ENCODE peak calls at places on chromosomes 1 and 21, in six cellular contexts. O, P, G, B, K and A are unnamed samples.

GRCh38 chr1:212949771-212950170 is 570 bp upstream of the VASH2 start:
- DNase-seq in G (no peak), B (no peak), K (no peak), O (no peak), P (no peak), A (no peak)

GRCh38 chr1:112423207-112423606 is 27.2 kb downstream of the CTTNBP2NL start:
- DNase-seq in K (no peak), G (no peak), B (no peak), O (no peak), P (no peak), A (no peak)

GRCh38 chr1:35851175-35851869 is 31.7 kb upstream of the AGO1 start:
- DNase-seq in K (no peak), G (no peak), B (no peak), O (no peak), P (no peak), A (no peak)

GRCh38 chr1:211604548-211604947 is 25.6 kb upstream of the SLC30A1 start:
- DNase-seq in K (no peak), O (no peak), B (no peak), P (no peak), G (no peak), A (no peak)

GRCh38 chr21:43866659-43867331 is 1.8 kb downstream of the AGPAT3 start:
- DNase-seq in O (peak), B (no peak), P (no peak), G (peak), K (no peak), A (no peak)

GRCh38 chr1:6724517-6725141 is 23.0 kb upstream of the DNAJC11 start:
- DNase-seq in B (no peak), P (no peak), O (no peak), G (no peak), K (no peak), A (no peak)

GRCh38 chr1:20728371-20729154 is 3.9 kb downstream of the SH2D5 start:
- DNase-seq in B (no peak), G (no peak), P (no peak), K (no peak), O (no peak), A (no peak)

GRCh38 chr1:246329900-246330299 is 177.2 kb downstream of the SMYD3 start:
- DNase-seq in B (no peak), P (no peak), G (no peak), O (no peak), K (no peak), A (no peak)

GRCh38 chr1:20210736-20211405 is 24.6 kb upstream of the PLA2G2C start:
- DNase-seq in B (no peak), K (no peak), P (no peak), O (no peak), G (no peak), A (no peak)

GRCh38 chr21:31623664-31624063 is 35.8 kb upstream of the SOD1 start:
- DNase-seq in O (no peak), B (no peak), K (no peak), P (no peak), G (no peak), A (no peak)
- TF ChIP-seq CTCF in O (no peak), B (peak), K (peak), P (no peak), G (no peak), A (no peak)

GRCh38 chr1:170687625-170688024 is 23.7 kb downstream of the PRRX1 start:
- DNase-seq in B (no peak), G (no peak), P (no peak), O (no peak), K (no peak), A (no peak)

GRCh38 chr1:170695955-170696590 is 32.1 kb downstream of the PRRX1 start:
- DNase-seq in K (no peak), P (no peak), G (no peak), B (no peak), O (no peak), A (no peak)

GRCh38 chr1:170692866-170693575 is 29.1 kb downstream of the PRRX1 start:
- DNase-seq in P (no peak), B (no peak), K (no peak), G (no peak), O (no peak), A (no peak)

GRCh38 chr1:170694172-170694926 is 30.4 kb downstream of the PRRX1 start:
- DNase-seq in K (no peak), O (no peak), B (no peak), G (no peak), P (no peak), A (no peak)

DNA sequence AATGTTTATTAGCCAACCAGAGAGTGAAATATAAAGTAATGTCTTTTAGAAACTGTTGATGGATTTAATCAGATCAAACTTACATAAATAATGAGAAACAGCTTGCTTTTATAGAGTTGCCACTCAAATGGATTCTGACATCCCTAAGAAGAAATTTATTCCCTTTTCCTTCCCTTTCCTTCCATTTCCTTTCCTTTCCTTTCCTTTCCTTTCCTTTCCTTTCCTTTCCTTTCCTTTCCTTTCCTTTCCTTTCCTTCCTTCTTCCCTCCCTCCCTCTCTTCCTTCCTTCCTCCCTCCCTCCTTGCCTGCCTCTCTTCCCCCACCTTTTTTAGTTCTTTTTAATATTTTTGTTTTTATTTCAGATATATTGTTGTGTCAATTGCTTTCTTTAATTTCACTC is 27.3 kb downstream of the PRRX1 start:
- DNase-seq in G (no peak), P (no peak), O (no peak), B (no peak), K (no peak), A (no peak)
- H3K27ac ChIP-seq in G (no peak), P (no peak), O (no peak), B (no peak), K (no peak), A (peak)

DNA sequence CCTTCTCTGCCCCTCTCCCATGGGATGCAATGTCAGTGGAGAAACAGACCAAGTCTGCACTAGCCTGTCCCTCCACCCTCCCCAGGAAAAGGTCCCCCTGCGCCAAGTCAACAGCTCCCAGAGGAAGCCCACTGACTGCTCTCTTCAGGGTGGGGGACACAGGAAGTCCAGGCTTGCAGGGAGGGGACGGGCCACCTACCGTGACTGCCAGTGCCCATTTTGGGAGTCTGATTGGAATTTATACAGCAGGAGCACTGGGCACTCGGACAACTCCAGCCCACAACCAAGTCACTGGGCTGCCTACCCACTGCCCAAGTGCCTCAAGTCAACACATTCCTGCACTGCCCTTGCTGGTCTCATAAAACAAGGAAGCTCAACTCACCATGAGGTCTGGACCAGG is 6.1 kb downstream of the CCNL2 start:
- DNase-seq in O (no peak), P (no peak), B (no peak), G (no peak), K (no peak), A (no peak)
- TF ChIP-seq POLR2AphosphoS5 in O (no peak), P (no peak), B (no peak), G (no peak), K (no peak), A (no peak)

GRCh38 chr1:234114648-234115307 is 210.3 kb downstream of the SLC35F3 start:
- DNase-seq in O (peak), P (no peak), B (peak), K (peak), G (no peak), A (no peak)

GRCh38 chr1:234108921-234109320 is 204.4 kb downstream of the SLC35F3 start:
- DNase-seq in G (no peak), B (no peak), P (no peak), O (no peak), K (peak), A (no peak)

GRCh38 chr1:234109840-234110239 is 205.4 kb downstream of the SLC35F3 start:
- DNase-seq in K (no peak), O (no peak), G (no peak), P (no peak), B (no peak), A (no peak)

GRCh38 chr1:234107416-234108021 is 203.0 kb downstream of the SLC35F3 start:
- DNase-seq in P (no peak), G (no peak), O (peak), K (no peak), B (no peak), A (no peak)

DNA sequence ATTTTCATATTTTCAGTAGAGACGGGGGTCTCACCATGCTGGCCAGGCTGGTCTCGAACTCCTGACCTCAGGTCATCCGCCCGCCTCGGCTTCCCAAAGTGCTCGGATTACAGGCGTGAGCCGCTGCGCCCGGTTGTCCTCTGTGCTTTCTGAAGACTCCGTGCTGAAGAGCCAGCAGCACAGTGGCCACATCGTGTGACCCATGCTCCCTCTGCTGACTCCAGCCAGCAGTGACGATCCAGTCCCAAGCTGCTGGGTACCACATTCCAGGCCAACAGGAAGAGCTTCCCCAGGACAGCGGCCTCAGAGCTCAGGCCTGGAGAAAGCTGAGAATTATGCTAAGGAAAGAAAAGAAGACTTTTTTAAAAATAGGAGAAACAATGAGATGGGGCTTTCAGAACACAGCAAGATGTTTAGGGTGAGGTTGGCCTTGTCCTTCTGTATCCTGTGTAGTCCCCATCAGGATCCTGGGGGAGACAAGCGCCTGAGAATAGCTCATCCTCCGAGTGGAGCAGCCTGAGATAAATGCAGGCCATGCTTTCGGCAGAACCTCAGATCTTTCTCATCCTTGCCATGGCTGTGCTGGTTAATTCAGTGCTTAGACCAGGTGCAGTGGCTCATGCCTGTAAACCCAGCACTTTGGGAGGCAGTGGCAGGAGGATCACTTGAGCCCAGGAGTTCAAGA is 207.1 kb downstream of the SLC35F3 start:
- DNase-seq in P (no peak), B (no peak), K (peak), O (peak), G (no peak), A (no peak)
- TF ChIP-seq CTCF in P (no peak), B (peak), K (peak), O (no peak), G (peak), A (no peak)

DNA sequence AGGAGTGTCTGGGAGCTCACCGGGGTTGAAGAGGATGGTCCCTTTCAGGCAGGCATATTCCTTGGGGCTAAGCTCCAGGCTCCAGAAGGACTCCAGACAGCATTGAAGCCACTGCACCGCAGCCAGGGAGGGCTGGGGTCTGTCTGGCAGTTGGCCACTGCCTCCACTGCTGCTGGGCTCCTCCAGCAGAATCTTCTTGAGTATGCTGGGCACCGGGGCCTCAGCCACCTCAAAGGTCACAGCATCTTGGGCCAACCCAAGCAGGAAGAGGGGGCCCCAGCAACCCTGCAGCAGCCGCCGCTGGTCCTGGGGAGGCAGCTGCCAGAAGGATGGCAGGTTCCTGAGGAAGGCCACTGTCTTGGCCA is 404 bp downstream of the NR0B2 start:
- DNase-seq in O (no peak), K (no peak), P (no peak), G (peak), B (no peak), A (no peak)
- H3K27ac ChIP-seq in O (no peak), K (peak), P (no peak), G (peak), B (no peak), A (no peak)

GRCh38 chr1:10733474-10733873 is 63.0 kb downstream of the CASZ1 start:
- DNase-seq in O (no peak), B (no peak), K (no peak), G (no peak), P (no peak), A (no peak)
- TF ChIP-seq POLR2AphosphoS5 in O (no peak), B (no peak), K (no peak), G (no peak), P (no peak), A (no peak)

DNA sequence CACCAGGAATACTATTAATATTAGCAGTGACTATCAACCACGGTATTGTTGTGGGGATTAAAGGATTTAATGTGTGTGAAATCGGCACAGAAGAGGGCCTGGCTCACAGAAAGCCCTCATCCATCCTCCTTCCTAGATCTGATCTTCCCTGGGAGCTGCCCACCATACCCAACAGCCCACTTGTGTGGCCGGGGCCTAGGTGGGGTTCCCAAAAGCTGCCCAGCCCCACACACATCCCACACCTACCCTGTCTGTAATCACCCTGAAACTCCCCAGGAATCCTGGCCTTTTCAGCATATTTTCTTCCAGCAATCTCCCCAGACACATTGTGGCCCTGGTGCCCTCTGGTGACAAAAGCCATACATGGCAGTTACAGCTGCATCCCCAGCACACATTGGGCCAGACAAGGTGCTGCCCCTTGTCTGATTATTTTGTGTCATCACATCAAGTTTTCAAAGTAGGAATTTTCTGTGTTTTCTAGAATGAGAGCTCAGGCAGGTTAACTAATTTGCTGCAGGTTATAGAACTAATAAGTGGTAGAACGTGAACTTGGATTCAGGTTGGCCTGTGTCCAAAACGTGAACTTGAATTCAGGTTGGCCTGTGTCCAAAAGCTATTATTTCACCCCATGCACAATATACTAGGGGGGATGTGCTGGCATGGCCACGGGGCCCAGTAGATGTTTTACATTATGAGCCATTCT is 5.3 kb upstream of the SLC6A9 start:
- DNase-seq in K (no peak), P (peak), B (peak), O (peak), G (no peak), A (no peak)
- TF ChIP-seq CTCF in K (peak), P (peak), B (peak), O (peak), G (peak), A (peak)

DNA sequence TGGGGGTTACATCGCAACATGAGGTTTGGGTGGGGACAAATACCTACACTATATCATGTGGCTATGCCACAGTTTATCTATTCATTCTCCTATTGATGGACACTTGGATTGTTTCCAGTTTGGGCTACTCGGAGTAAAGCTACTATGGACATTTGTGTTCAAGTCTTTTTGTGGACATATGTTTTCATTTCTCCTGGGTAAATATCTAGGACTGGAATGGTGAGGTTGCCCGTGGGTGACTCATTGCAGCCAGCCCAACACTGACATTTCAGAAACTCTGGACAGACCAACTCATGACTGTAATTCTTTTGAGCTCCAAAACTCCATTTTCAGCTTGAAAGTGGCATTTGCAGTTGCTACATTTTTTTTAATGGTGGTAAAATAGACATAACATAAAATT is 82.7 kb downstream of the KAZN start:
- DNase-seq in G (no peak), B (no peak), O (no peak), P (no peak), K (no peak), A (no peak)
- H3K27ac ChIP-seq in G (no peak), B (no peak), O (no peak), P (no peak), K (no peak), A (no peak)

DNA sequence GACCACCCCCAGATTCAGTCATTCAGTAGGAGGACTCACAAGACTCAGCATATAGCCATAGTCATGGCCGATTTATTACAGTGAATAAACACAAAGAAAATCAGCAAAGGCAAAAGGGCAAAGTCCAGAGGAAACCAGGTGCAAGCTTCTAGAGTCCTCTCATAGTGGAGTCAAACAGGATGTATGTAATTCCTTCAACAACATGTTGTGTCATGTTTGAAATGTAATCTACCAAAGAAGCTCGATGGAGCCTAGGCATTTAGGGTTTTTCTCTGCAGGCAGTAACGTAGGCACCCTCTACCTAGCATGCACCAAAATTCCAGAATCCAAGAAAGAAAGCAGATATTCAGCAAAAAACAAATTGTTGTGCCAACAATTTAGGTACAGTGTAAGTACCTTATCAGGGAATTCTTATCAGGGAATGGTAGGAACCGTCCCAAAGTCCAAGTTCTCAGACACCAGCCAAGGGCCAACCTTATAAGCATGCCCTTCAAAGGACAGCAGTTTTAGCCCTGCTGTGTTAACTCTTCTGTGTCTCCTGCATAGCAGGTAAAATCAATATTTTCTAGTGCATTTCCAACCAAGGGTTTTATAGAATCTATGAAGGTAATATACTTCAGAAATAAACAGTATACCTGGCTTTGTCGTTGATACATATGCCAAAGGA is 16.1 kb upstream of the SLAMF6 start:
- DNase-seq in P (no peak), B (no peak), O (no peak), K (no peak), G (no peak), A (no peak)
- TF ChIP-seq POLR2AphosphoS5 in P (no peak), B (no peak), O (no peak), K (no peak), G (no peak), A (no peak)

GRCh38 chr21:45468971-45469272 is 64.0 kb downstream of the COL18A1 start:
- DNase-seq in P (no peak), B (no peak), G (no peak), K (no peak), O (no peak), A (no peak)
- TF ChIP-seq CTCF in P (no peak), B (no peak), G (no peak), K (no peak), O (no peak), A (no peak)